ENCODE peak calls at places on chromosomes 2 and 18, in five cellular contexts. D is Panc1, T is BJ, A is thyroid gland, K is Peyer's patch. B is an unnamed sample.

GRCh38 chr2:2826621-2827020 is 495.5 kb upstream of the MYT1L start:
- DNase-seq in D (no peak), A (no peak), T (no peak), K (no peak), B (no peak)

GRCh38 chr2:11040992-11041391 is 114.3 kb upstream of the SLC66A3 start:
- DNase-seq in T (no peak), K (no peak), D (no peak), A (no peak), B (no peak)

GRCh38 chr18:29361843-29362242 is 1184.9 kb upstream of the CDH2 start:
- DNase-seq in A (no peak), D (no peak), T (no peak), K (no peak), B (no peak)

GRCh38 chr2:119207447-119207846 is 16.2 kb upstream of the STEAP3 start:
- DNase-seq in D (no peak), K (no peak), A (no peak), T (no peak), B (no peak)

GRCh38 chr2:172334988-172335387 is 92.4 kb upstream of the ITGA6 start:
- DNase-seq in T (no peak), D (no peak), A (no peak), K (no peak), B (no peak)

GRCh38 chr2:234955091-234955511 is 3.3 kb downstream of the SH3BP4 start:
- DNase-seq in K (no peak), T (no peak), A (no peak), D (no peak), B (no peak)

GRCh38 chr18:40152859-40153258 is 1802.2 kb upstream of the PIK3C3 start:
- DNase-seq in K (no peak), A (no peak), D (no peak), T (no peak), B (no peak)

GRCh38 chr2:69169990-69170389 is 157.0 kb downstream of the ANTXR1 start:
- DNase-seq in T (no peak), K (no peak), D (no peak), A (peak), B (no peak)

GRCh38 chr2:31430439-31431165 is 16.1 kb upstream of the XDH start:
- DNase-seq in T (no peak), D (no peak), K (no peak), A (no peak), B (no peak)

GRCh38 chr2:215540646-215541045 is 104.8 kb upstream of the FN1 start:
- DNase-seq in A (no peak), K (no peak), T (no peak), D (no peak), B (no peak)

GRCh38 chr18:55124078-55124477 is 164.8 kb upstream of the CCDC68 start:
- DNase-seq in A (no peak), T (peak), K (no peak), D (no peak), B (no peak)

GRCh38 chr2:27720004-27720551 is 51.4 kb upstream of the MRPL33 start:
- DNase-seq in T (peak), D (peak), A (no peak), K (no peak), B (no peak)

GRCh38 chr2:177523781-177524180 is 131.2 kb downstream of the AGPS start:
- DNase-seq in A (no peak), K (no peak), T (no peak), D (no peak), B (no peak)

GRCh38 chr2:215606219-215606618 is 170.4 kb upstream of the FN1 start:
- DNase-seq in K (no peak), A (no peak), T (no peak), D (no peak), B (no peak)

GRCh38 chr2:160735696-160736095 is 242.1 kb upstream of the RBMS1 start:
- DNase-seq in D (no peak), K (no peak), A (no peak), T (no peak), B (no peak)

GRCh38 chr2:160741271-160741670 is 247.7 kb upstream of the RBMS1 start:
- DNase-seq in A (no peak), K (no peak), D (no peak), T (no peak), B (no peak)

GRCh38 chr2:160736148-160736547 is 242.5 kb upstream of the RBMS1 start:
- DNase-seq in A (no peak), D (no peak), T (no peak), K (no peak), B (no peak)

GRCh38 chr2:160737247-160737646 is 243.6 kb upstream of the RBMS1 start:
- DNase-seq in K (no peak), A (no peak), T (no peak), D (no peak), B (no peak)

DNA sequence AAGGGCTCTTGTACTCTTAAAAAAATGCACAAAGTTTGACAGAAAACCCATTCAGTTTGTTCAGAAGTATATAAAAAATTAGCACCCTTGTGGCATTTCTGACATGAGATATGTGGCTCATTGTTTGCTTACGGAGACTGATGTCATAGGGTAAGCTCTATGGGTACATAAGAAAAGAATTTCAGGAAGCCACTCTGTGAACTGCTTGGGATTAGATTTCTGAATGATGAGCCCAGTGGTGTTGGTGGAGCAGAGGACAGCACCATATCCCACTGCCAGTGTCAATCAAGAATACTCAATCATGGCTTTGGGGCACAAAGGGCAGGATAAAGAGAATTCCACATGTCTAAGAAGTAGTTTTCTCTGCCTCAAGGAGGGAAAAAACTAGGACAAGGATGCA is 243.0 kb upstream of the RBMS1 start:
- DNase-seq in T (no peak), K (no peak), A (no peak), D (no peak), B (no peak)
- H3K4me3 ChIP-seq in T (no peak), K (no peak), A (no peak), D (no peak), B (no peak)

GRCh38 chr18:59249186-59249774 is 24.0 kb downstream of the RAX start:
- DNase-seq in A (peak), D (peak), K (no peak), T (peak), B (peak)
- TF ChIP-seq CTCF in A (peak), D (peak), K (peak), T (peak), B (peak)

DNA sequence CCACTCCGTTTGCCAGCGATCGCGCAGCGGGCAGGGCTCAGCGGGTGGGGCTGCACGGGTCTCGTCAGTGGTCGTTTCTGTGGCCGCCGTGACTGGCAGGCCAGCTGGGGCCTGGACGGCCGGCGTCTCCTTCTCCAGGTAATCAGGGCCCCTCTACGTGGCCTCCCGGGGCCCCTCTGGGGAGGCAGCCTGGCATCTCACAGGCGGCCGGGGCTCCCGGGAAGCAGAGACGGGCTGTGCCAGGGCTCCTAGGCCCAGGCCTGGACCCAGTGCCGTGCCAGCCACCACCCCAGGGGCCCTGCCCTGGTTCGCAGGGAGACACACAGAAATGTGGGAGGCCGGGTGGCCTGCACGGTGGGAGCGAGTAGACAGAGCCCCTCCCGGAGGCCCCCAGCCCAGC is 59.5 kb downstream of the NFATC1 start:
- DNase-seq in D (no peak), A (no peak), T (no peak), K (no peak), B (no peak)
- H3K4me3 ChIP-seq in D (no peak), A (no peak), T (no peak), K (no peak), B (no peak)

DNA sequence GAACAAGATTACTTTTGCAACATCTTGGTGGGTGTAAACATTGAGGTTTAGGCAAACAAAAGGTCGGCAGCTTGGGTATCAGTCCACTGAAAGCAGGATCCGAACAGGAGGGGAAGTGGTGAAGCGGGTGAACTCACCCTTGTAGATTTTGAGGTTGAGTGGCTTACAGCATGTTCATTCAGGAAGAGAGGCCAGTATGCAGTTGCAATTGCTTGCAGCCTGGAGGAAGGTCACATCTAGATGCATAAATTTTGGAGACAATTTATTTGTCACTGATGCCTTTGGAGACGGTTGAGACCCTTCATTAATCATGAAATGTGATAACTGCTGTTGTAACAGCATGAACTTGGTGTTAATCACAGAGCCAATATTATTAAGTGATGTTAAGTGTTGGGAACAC is 131.1 kb downstream of the LTBP1 start:
- DNase-seq in T (no peak), A (no peak), D (no peak), K (no peak), B (no peak)
- TF ChIP-seq CTCF in T (no peak), A (no peak), D (no peak), K (no peak), B (no peak)

GRCh38 chr18:3653263-3653858 is 203.4 kb downstream of the TGIF1 start:
- DNase-seq in A (no peak), K (no peak), T (no peak), D (no peak), B (no peak)
- H3K4me3 ChIP-seq in A (no peak), K (no peak), T (no peak), D (peak), B (no peak)

GRCh38 chr2:174600349-174600748 is 2.7 kb upstream of the WIPF1 start:
- DNase-seq in T (no peak), K (peak), D (no peak), A (no peak), B (no peak)

GRCh38 chr2:174602741-174603140 is 5.1 kb upstream of the WIPF1 start:
- DNase-seq in D (no peak), T (no peak), K (no peak), A (no peak), B (no peak)

GRCh38 chr2:174605687-174606086 is 8.1 kb upstream of the WIPF1 start:
- DNase-seq in K (no peak), A (no peak), T (no peak), D (no peak), B (no peak)

GRCh38 chr2:174606336-174606735 is 8.7 kb upstream of the WIPF1 start:
- DNase-seq in K (no peak), A (peak), T (peak), D (no peak), B (peak)

DNA sequence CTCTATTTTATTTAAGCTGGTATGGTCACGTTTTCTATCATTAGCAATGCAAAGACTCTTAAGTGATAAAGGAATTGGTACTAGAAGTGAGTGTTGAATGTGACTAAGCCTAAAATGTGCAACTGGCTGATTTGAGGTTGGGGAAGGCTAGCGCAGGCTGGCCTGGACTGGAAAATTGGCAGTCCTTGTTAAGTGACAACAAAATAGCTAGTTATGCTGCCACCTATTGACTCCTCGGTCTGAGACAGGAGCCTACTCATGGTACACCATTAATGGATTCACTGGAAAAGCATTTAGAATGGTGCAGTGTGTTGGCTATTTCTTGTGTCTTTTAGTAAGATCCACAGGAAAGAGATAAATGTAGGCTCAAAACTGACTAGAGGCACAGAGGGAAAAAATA is 5.7 kb upstream of the WIPF1 start:
- DNase-seq in D (no peak), A (peak), K (peak), T (no peak), B (peak)
- TF ChIP-seq CTCF in D (peak), A (no peak), K (peak), T (peak), B (peak)

GRCh38 chr2:154457291-154457690 is 241.2 kb upstream of the KCNJ3 start:
- DNase-seq in A (no peak), D (no peak), T (no peak), K (no peak), B (no peak)

GRCh38 chr2:154455871-154456270 is 242.6 kb upstream of the KCNJ3 start:
- DNase-seq in T (no peak), D (no peak), A (no peak), K (no peak), B (no peak)

GRCh38 chr2:154452471-154452870 is 246.0 kb upstream of the KCNJ3 start:
- DNase-seq in D (no peak), T (no peak), K (no peak), A (no peak), B (no peak)

GRCh38 chr2:154452906-154453493 is 245.5 kb upstream of the KCNJ3 start:
- DNase-seq in K (no peak), D (no peak), A (no peak), T (no peak), B (peak)

DNA sequence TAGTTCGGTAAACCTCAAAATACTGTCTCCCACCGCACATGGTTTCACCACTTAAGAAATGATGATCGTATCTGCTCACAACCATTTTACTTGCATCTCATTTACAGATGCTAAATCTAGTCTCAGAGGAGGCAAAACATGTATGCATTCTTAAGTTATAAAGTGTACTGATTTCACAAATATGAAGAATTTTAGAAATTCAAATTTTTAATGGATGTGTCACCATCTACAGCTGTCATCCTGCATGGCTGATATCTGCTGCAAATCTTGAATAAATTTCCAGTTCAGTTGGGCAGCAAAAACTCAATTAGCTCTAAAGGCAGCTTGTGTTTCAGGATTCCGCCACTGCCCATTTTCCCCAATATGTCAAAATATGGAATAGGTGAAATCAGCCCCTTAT is 243.3 kb upstream of the KCNJ3 start:
- DNase-seq in A (no peak), K (no peak), D (no peak), T (no peak), B (no peak)
- H3K4me3 ChIP-seq in A (no peak), K (no peak), D (no peak), T (no peak), B (no peak)

DNA sequence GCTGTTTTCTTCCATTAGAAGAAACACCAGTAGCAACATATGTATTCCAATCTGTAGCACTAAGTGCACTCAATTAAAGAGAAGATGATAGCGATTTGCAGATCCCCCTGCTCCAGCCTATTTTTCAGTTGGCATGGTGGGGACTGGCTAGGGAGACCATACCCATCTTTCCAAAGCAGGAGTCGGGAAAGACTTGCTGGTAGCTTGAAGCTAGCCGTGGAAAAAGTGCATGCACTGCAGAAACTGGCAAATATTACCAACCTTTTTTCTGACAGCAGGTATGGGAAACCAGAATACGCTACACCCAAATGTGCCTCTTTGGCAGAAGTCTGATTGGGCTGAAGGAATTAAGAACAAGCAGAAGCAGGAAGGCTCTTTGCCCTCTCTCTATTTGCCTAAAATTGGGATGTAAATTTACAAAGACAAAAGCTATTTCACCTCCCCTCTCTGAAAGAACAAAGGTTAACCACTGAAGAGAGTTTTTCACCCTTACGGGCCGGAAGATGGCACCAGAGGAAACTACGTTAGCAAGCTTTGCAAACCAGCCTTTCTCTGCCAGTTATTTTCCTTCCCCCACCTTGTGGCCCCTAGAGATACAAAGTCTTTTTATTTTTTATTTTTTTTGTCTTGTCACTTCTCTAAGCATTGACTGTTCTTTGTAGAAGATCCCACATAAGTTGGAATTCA is 273.1 kb downstream of the DLGAP1 start:
- DNase-seq in A (no peak), D (no peak), K (no peak), T (no peak), B (no peak)
- TF ChIP-seq CTCF in A (no peak), D (peak), K (no peak), T (no peak), B (peak)

DNA sequence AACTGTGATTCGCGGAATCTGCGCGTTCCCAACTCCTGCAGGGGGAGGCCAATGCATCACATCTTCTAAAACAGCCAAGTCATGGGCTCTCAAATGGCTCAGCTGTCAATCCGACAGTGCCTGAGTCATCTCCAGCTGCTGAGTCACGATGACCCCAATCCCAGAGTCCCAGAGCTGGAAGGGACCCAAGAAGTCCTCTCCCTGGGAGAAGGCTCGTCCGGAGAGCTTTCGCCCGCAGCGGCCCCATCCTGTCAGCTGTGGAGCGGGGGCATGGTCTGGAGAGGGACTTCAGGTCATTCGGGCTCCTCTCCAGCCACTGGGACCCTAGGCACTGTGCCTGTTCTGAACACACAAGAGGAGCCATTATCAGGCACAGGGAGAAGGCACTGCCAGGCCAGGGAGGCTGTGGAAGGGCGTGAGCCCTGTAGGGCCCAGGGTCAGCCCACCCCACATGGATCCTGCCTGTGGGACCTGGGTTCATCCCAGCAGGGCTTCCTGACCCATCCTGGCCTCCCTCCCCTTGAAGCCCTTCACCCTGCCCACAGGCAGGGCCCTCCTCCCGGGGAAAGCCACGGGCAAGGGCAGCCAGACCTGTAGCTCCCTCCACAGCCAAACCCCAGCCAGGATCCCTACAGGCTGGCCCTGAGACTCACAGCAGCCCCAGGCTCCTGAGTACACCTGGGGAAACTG is 47.6 kb upstream of the GPC1 start:
- DNase-seq in D (peak), A (peak), K (no peak), T (peak), B (no peak)
- H3K4me3 ChIP-seq in D (no peak), A (no peak), K (no peak), T (no peak), B (no peak)

GRCh38 chr2:96868555-96869280 is 1.2 kb downstream of the SEMA4C start:
- DNase-seq in D (no peak), K (peak), A (peak), T (peak), B (no peak)

GRCh38 chr2:96867756-96868554 is 1.9 kb downstream of the SEMA4C start:
- DNase-seq in T (no peak), D (no peak), K (no peak), A (no peak), B (no peak)

GRCh38 chr2:96870631-96871255 is 863 bp upstream of the SEMA4C start:
- DNase-seq in D (no peak), K (peak), A (peak), T (no peak), B (no peak)

GRCh38 chr2:96869824-96870630 is at the start of gene SEMA4C:
- DNase-seq in T (no peak), K (peak), D (no peak), A (peak), B (no peak)

GRCh38 chr2:96869281-96869823 is 528 bp downstream of the SEMA4C start:
- DNase-seq in A (peak), T (no peak), D (no peak), K (no peak), B (no peak)
- TF ChIP-seq CTCF in A (no peak), T (no peak), D (no peak), K (no peak), B (no peak)